ENCODE peak calls at places on chromosomes 7 and 10, in seven cellular contexts. I is uterus, V is IMR-90, S is spleen, N is adrenal gland, J is suprapubic skin, Y is A549. T is an unnamed sample.

GRCh38 chr7:103660455-103661371 is 214.7 kb upstream of the SLC26A5 start:
- DNase-seq in I (no peak), V (peak), S (no peak), N (no peak), J (no peak), Y (no peak), T (no peak)

GRCh38 chr10:99775850-99776249 is 6.6 kb upstream of the ABCC2 start:
- DNase-seq in I (no peak), V (peak), S (no peak), N (no peak), J (no peak), Y (peak), T (no peak)

GRCh38 chr10:3537518-3537917 is 247.5 kb downstream of the KLF6 start:
- DNase-seq in I (no peak), V (no peak), S (no peak), N (no peak), J (no peak), Y (no peak), T (no peak)

GRCh38 chr10:107163904-107164861 is at the start of gene SORCS1:
- DNase-seq in I (no peak), V (no peak), S (peak), N (peak), J (peak), Y (no peak), T (no peak)

GRCh38 chr7:85980740-85981139 is 663.0 kb upstream of the GRM3 start:
- DNase-seq in I (no peak), V (no peak), S (no peak), N (no peak), J (no peak), Y (no peak), T (no peak)

GRCh38 chr10:79446451-79447020 is 1.1 kb upstream of the ZCCHC24 start:
- DNase-seq in I (peak), V (no peak), S (peak), N (peak), J (peak), Y (peak), T (no peak)

GRCh38 chr7:73827568-73828106 is 3.2 kb upstream of the CLDN4 start:
- DNase-seq in I (peak), V (no peak), S (no peak), N (peak), J (no peak), Y (no peak), T (no peak)

GRCh38 chr10:48249763-48250351 is 24.6 kb downstream of the FRMPD2 start:
- DNase-seq in I (no peak), V (no peak), S (no peak), N (no peak), J (no peak), Y (no peak), T (peak)

GRCh38 chr10:23918090-23918704 is 290.7 kb upstream of the KIAA1217 start:
- DNase-seq in I (no peak), V (no peak), S (no peak), N (no peak), J (no peak), Y (no peak), T (peak)

GRCh38 chr10:61901829-61902447 is 439 bp downstream of the ARID5B start:
- DNase-seq in I (no peak), V (no peak), S (no peak), N (peak), J (no peak), Y (peak), T (no peak)

GRCh38 chr7:36198854-36199266 is 45.8 kb downstream of the EEPD1 start:
- DNase-seq in I (no peak), V (peak), S (no peak), N (no peak), J (no peak), Y (no peak), T (no peak)

GRCh38 chr7:111424768-111425167 is 137.5 kb downstream of the IMMP2L start:
- DNase-seq in I (no peak), V (peak), S (no peak), N (no peak), J (no peak), Y (no peak), T (no peak)

GRCh38 chr7:5344342-5344741 is 61.6 kb downstream of the SLC29A4 start:
- DNase-seq in I (no peak), V (no peak), S (no peak), N (no peak), J (no peak), Y (no peak), T (no peak)

GRCh38 chr7:128693373-128694015 is 21.4 kb downstream of the GARIN1A start:
- DNase-seq in I (no peak), V (no peak), S (no peak), N (no peak), J (no peak), Y (no peak), T (no peak)

GRCh38 chr10:47246409-47247189 is 53.4 kb upstream of the GDF10 start:
- DNase-seq in I (no peak), V (no peak), S (peak), N (no peak), J (no peak), Y (no peak), T (no peak)

GRCh38 chr7:457814-458510 is 61.7 kb downstream of the PDGFA start:
- DNase-seq in I (no peak), V (no peak), S (peak), N (no peak), J (no peak), Y (no peak), T (no peak)

GRCh38 chr10:23439920-23440875 is 1.3 kb downstream of the OTUD1 start:
- DNase-seq in I (peak), V (peak), S (peak), N (peak), J (peak), Y (peak), T (no peak)

GRCh38 chr7:88254721-88255120 is 34.9 kb upstream of the SRI start:
- DNase-seq in I (no peak), V (no peak), S (no peak), N (no peak), J (no peak), Y (peak), T (no peak)

GRCh38 chr10:102422586-102423129 is 2.0 kb downstream of the FBXL15 start:
- DNase-seq in I (no peak), V (peak), S (peak), N (peak), J (peak), Y (peak), T (peak)

GRCh38 chr7:128039487-128040099 is 8.4 kb upstream of the LRRC4 start:
- DNase-seq in I (no peak), V (no peak), S (no peak), N (no peak), J (no peak), Y (no peak), T (no peak)

GRCh38 chr7:53485354-53485753 is 449.9 kb downstream of the POM121L12 start:
- DNase-seq in I (no peak), V (no peak), S (no peak), N (no peak), J (no peak), Y (no peak), T (no peak)

GRCh38 chr10:78410046-78410965 is 376.6 kb downstream of the RPS24 start:
- DNase-seq in I (no peak), V (no peak), S (no peak), N (no peak), J (no peak), Y (no peak), T (no peak)

GRCh38 chr7:747186-747585 is 20.1 kb upstream of the PRKAR1B start:
- DNase-seq in I (no peak), V (no peak), S (peak), N (no peak), J (peak), Y (no peak), T (no peak)

GRCh38 chr10:106175760-106176377 is 988.6 kb downstream of the SORCS1 start:
- DNase-seq in I (no peak), V (no peak), S (no peak), N (no peak), J (no peak), Y (no peak), T (no peak)

GRCh38 chr10:115043719-115044118 is 49.4 kb upstream of the ATRNL1 start:
- DNase-seq in I (no peak), V (no peak), S (no peak), N (no peak), J (no peak), Y (no peak), T (no peak)

GRCh38 chr7:135147341-135147898 is 452 bp upstream of the TMEM140 start:
- DNase-seq in I (peak), V (peak), S (no peak), N (no peak), J (no peak), Y (no peak), T (no peak)

GRCh38 chr7:135143874-135144668 is 3.8 kb upstream of the TMEM140 start:
- DNase-seq in I (peak), V (no peak), S (no peak), N (no peak), J (no peak), Y (no peak), T (no peak)

GRCh38 chr7:135151162-135151932 is 3.5 kb downstream of the TMEM140 start:
- DNase-seq in I (no peak), V (no peak), S (no peak), N (no peak), J (no peak), Y (no peak), T (no peak)

GRCh38 chr7:135150072-135150782 is 2.4 kb downstream of the TMEM140 start:
- DNase-seq in I (no peak), V (no peak), S (no peak), N (no peak), J (no peak), Y (no peak), T (no peak)

DNA sequence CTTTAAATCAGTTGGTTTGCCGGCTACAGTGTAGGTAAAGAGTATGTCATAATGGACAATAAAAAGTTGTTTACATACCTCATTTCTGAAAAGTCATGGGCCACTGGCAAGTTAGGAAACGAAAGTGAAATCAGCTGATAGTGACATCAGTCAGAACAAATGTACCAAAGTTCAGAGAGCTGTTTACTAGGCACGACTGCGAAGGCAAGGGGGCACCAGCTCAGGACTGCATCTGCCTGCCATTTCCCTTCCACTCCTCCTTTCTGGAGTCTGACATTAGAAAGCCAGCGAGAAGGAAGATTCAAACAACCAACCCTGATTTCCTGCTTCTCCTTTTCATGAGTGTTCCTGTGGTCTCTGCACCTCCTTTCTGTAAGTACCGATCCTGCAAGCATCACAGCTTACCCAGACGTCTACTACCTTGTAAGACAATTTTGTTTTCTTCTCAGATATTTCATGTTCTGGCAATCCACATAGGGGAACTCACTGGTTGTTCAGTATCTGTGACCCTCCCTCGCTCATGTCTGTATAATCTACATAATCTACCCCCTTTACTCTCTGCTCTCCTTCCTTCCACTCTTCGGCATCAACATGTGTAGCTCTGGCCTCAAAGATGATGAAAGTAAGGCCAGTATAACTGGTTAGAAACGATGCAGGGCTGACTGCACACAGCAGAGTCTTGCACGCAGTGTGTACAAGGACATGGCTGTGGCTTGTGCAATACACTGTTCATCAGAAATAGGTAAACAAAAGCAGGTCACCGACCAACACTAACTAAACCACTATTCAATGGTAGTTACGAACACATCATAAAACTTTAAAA is at the start of gene TMEM140:
- DNase-seq in I (peak), V (peak), S (peak), N (no peak), J (no peak), Y (no peak), T (no peak)
- H3K4me3 ChIP-seq in I (peak), V (peak), S (peak), N (no peak), J (peak), Y (peak), T (peak)

GRCh38 chr10:125266541-125266940 is 106.2 kb upstream of the CTBP2 start:
- DNase-seq in I (no peak), V (peak), S (no peak), N (no peak), J (no peak), Y (no peak), T (no peak)
- TF ChIP-seq POLR2A in I (no peak), V (no peak), S (no peak), N (no peak), J (no peak), Y (no peak), T (no peak)

DNA sequence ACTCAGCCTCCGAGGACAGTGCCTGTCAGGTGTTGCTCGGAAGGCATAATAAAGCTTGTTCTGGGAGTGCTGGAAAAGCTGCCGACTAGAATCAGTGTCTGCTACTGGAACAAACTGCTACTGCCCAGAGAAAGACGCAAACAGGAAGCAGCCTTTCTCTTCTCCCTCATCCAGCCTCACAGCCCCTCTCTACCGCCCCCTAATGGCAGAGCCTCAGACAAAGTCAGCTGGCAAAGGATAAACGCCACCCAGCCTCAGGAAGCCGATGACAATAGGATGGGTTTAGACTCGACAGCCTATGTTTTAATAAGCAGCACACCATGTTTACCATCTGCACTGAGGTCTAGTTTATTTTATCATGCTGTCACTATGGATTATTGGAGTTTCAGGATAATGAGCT is 169.5 kb upstream of the LYZL1 start:
- DNase-seq in I (peak), V (peak), S (no peak), N (peak), J (no peak), Y (no peak), T (no peak)
- H3K27ac ChIP-seq in I (no peak), V (no peak), S (no peak), N (no peak), J (no peak), Y (peak), T (no peak)

GRCh38 chr10:10826125-10826524 is 191.5 kb upstream of the CELF2 start:
- DNase-seq in I (no peak), V (peak), S (no peak), N (no peak), J (no peak), Y (no peak), T (no peak)

GRCh38 chr10:10833955-10834354 is 183.7 kb upstream of the CELF2 start:
- DNase-seq in I (no peak), V (no peak), S (no peak), N (no peak), J (no peak), Y (no peak), T (no peak)

GRCh38 chr10:10830316-10831061 is 187.2 kb upstream of the CELF2 start:
- DNase-seq in I (no peak), V (peak), S (no peak), N (no peak), J (no peak), Y (no peak), T (no peak)

GRCh38 chr10:10831085-10831484 is 186.6 kb upstream of the CELF2 start:
- DNase-seq in I (peak), V (peak), S (no peak), N (no peak), J (peak), Y (no peak), T (no peak)
- H3K4me3 ChIP-seq in I (no peak), V (no peak), S (no peak), N (no peak), J (no peak), Y (no peak), T (peak)

GRCh38 chr10:75234017-75234682 is 1.6 kb downstream of the COMTD1 start:
- DNase-seq in I (peak), V (peak), S (peak), N (peak), J (peak), Y (peak), T (peak)
- TF ChIP-seq POLR2A in I (peak), V (no peak), S (no peak), N (peak), J (no peak), Y (peak), T (peak)

DNA sequence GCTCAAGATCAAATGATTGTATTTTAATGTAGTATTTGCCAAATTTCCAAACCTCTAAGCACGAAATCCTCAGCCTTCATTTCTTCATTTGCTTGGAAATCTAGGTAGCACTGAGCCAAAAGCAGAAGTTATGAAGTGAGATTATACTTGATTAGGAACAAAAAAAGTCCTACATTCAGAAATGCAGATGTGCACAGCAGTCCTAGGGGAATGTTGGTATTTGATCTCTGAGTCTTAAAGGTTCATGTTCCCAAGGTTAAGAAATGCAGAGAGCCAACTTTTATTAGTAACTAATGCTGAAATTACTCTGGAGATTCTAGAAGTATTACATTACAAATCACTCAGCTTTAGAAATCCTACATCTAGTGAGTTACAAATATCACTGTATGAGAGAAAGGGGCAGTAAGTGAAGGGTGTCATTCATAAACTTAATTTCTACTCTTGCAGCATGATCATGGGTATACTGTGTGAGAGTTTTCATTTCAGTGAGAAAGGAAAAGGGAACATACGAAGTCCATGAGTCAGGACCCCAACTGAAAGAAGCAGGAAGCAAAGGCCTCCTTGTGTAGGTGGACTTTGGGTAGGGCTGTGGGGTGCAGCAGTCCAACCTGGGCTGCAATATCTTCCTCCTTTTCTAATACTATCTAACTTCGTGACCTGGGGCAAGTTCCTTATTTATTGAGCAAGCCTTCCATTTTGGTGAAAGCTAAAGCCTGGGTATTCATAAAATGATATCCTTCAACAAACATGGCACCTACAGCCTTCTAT is 248.3 kb upstream of the TCF7L2 start:
- DNase-seq in I (no peak), V (no peak), S (no peak), N (no peak), J (no peak), Y (no peak), T (no peak)
- H3K27ac ChIP-seq in I (no peak), V (no peak), S (no peak), N (no peak), J (no peak), Y (no peak), T (no peak)

DNA sequence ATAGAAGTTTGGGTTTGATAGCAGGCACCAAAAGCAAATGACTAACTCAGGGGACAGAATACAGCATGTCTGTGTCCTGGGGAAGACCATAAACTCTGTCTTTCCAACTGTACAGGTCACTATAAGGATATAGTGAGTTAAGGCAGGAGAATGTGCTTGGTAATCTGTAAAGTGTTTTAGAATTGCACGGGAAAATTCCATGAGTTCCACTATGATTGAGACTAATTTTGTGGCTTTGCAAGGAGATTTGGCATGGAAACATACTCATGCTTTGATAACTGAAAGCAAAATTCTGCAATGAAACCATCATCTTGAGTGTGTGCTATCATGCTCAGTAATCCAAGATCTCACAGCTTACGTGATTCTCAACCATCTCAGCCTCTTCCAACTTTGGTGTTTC is 152.6 kb downstream of the PKD1L1 start:
- DNase-seq in I (no peak), V (peak), S (no peak), N (no peak), J (no peak), Y (no peak), T (no peak)
- H3K4me3 ChIP-seq in I (no peak), V (peak), S (no peak), N (no peak), J (no peak), Y (no peak), T (no peak)

DNA sequence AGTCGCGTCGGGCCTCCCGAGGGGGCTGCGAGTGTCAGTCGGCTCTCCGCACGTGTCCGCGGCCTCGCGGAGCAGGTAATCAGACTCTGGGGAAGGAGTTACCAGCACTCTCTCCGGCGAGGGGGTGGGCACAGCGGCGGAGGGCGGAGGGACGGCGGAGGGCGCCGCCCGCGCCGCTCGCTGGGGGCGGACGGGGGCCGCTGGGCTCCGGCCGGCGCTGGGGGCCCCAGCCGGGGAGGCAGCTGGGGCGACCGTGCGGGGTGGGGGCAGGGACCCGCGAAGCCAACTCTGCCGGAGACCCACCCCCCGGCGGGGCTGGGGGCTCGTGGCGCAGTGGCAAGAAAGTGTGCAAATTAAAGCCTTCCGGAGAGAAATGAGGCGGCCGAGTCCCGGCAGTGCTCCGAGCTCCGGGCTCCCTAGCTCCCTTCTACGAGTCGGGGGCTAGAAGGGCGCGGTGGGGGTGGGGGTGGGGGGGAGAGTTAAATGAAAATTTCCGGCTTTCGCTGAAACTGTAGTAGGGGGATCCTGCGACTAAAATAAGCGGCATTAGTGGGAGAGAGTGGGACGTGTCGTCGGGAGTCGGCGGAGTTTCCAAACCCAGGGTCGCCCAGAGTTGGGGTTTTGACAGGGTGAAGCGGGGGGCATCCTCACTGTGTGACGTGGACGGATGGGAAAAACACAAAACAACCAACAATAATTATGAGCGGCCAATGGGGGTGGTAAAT is at the start of gene CDK6:
- DNase-seq in I (peak), V (peak), S (peak), N (peak), J (peak), Y (peak), T (no peak)
- TF ChIP-seq POLR2A in I (peak), V (peak), S (no peak), N (peak), J (no peak), Y (no peak), T (no peak)

T was measured in esophagus muscularis mucosa.